ENCODE peak calls at places on chromosomes 4 and X, in four cellular contexts. N is fibroblast of lung, E is PC-3, S is mammary epithelial cell. Z is an unnamed sample.

GRCh38 chr4:53548662-53549061 is 42.6 kb downstream of the LNX1 start:
- DNase-seq in N (no peak), E (no peak), S (no peak), Z (no peak)

GRCh38 chr4:52659722-52660261 is 691 bp upstream of the USP46 start:
- DNase-seq in N (peak), E (peak), S (peak), Z (peak)

GRCh38 chr4:98659741-98660507 is 1.5 kb upstream of the TSPAN5 start:
- DNase-seq in N (peak), E (peak), S (peak), Z (peak)

GRCh38 chrX:37834937-37835336 is 12.4 kb downstream of the DYNLT3 start:
- DNase-seq in N (no peak), E (peak), S (no peak), Z (no peak)

GRCh38 chr4:54228064-54228527 is 997 bp upstream of the PDGFRA start:
- DNase-seq in N (peak), E (peak), S (peak), Z (peak)

GRCh38 chr4:85717366-85717765 is 242.4 kb downstream of the ARHGAP24 start:
- DNase-seq in N (no peak), E (no peak), S (no peak), Z (no peak)

GRCh38 chr4:6052679-6053078 is 34.4 kb upstream of the C4orf50 start:
- DNase-seq in N (no peak), E (peak), S (no peak), Z (no peak)

GRCh38 chr4:162274354-162274753 is 110.6 kb upstream of the FSTL5 start:
- DNase-seq in N (peak), E (peak), S (peak), Z (peak)

GRCh38 chr4:168667397-168667796 is 170.5 kb downstream of the PALLD start:
- DNase-seq in N (no peak), E (no peak), S (no peak), Z (no peak)

GRCh38 chrX:40298569-40298968 is 200.8 kb upstream of the BCOR start:
- DNase-seq in N (no peak), E (no peak), S (no peak), Z (no peak)

GRCh38 chr4:123380728-123381716 is 15.6 kb upstream of the SPRY1 start:
- DNase-seq in N (no peak), E (no peak), S (no peak), Z (no peak)

GRCh38 chr4:128287159-128287870 is at the start of gene PGRMC2:
- DNase-seq in N (peak), E (peak), S (no peak), Z (no peak)

GRCh38 chrX:48761674-48762471 is at the start of gene GLOD5:
- DNase-seq in N (peak), E (peak), S (peak), Z (peak)

GRCh38 chr4:144820115-144820514 is 174.2 kb downstream of the HHIP start:
- DNase-seq in N (peak), E (no peak), S (peak), Z (peak)

GRCh38 chr4:61202638-61203495 is 2.7 kb downstream of the ADGRL3 start:
- DNase-seq in N (peak), E (peak), S (peak), Z (peak)

GRCh38 chr4:109729563-109730293 is at the start of gene PLA2G12A:
- DNase-seq in N (peak), E (peak), S (peak), Z (peak)

GRCh38 chrX:135910251-135910650 is 16.7 kb downstream of the SAGE1 start:
- DNase-seq in N (no peak), E (no peak), S (no peak), Z (no peak)

GRCh38 chrX:45445745-45446412 is 245.2 kb upstream of the DIPK2B start:
- DNase-seq in N (peak), E (peak), S (peak), Z (no peak)

GRCh38 chr4:184420881-184421416 is 53.4 kb downstream of the IRF2 start:
- DNase-seq in N (no peak), E (no peak), S (no peak), Z (no peak)

GRCh38 chr4:124754671-124755070 is 42.1 kb upstream of the ANKRD50 start:
- DNase-seq in N (no peak), E (peak), S (no peak), Z (no peak)

GRCh38 chr4:6641164-6641970 is 882 bp downstream of the MRFAP1 start:
- DNase-seq in N (peak), E (peak), S (peak), Z (no peak)

GRCh38 chrX:38151426-38151825 is 69.2 kb downstream of the SRPX start:
- DNase-seq in N (peak), E (no peak), S (no peak), Z (no peak)

GRCh38 chr4:4673070-4673469 is 131.2 kb upstream of the STX18 start:
- DNase-seq in N (peak), E (peak), S (no peak), Z (peak)

GRCh38 chr4:183348706-183349659 is 26.8 kb upstream of the CLDN24 start:
- DNase-seq in N (peak), E (peak), S (peak), Z (no peak)

GRCh38 chr4:65791111-65791806 is 121.0 kb upstream of the EPHA5 start:
- DNase-seq in N (peak), E (peak), S (no peak), Z (no peak)

GRCh38 chrX:119194631-119195030 is 41.5 kb upstream of the PGRMC1 start:
- DNase-seq in N (peak), E (peak), S (no peak), Z (no peak)

GRCh38 chr4:185841451-185841850 is 29.5 kb upstream of the SORBS2 start:
- DNase-seq in N (no peak), E (no peak), S (no peak), Z (no peak)

GRCh38 chrX:121008920-121009319 is 23.4 kb upstream of the CT47A1 start:
- DNase-seq in N (no peak), E (no peak), S (peak), Z (no peak)

GRCh38 chr4:73894021-73894420 is 24.8 kb downstream of the CXCL1 start:
- DNase-seq in N (no peak), E (no peak), S (no peak), Z (no peak)

GRCh38 chrX:49987651-49988050 is 65.3 kb downstream of the CLCN5 start:
- DNase-seq in N (no peak), E (no peak), S (no peak), Z (no peak)

GRCh38 chr4:39319678-39320077 is 46.5 kb downstream of the RFC1 start:
- DNase-seq in N (peak), E (peak), S (peak), Z (peak)

GRCh38 chr4:40698733-40699132 is 51.0 kb upstream of the NSUN7 start:
- DNase-seq in N (no peak), E (no peak), S (no peak), Z (peak)

GRCh38 chr4:173288296-173288695 is 45.9 kb downstream of the HMGB2 start:
- DNase-seq in N (peak), E (peak), S (peak), Z (peak)

GRCh38 chr4:55080174-55080865 is 45.1 kb downstream of the KDR start:
- DNase-seq in N (peak), E (no peak), S (no peak), Z (no peak)

GRCh38 chr4:82044141-82044993 is 329.4 kb downstream of the HNRNPD start:
- DNase-seq in N (peak), E (peak), S (peak), Z (peak)

GRCh38 chrX:124216396-124217124 is 115.9 kb upstream of the TEX13D start:
- DNase-seq in N (no peak), E (no peak), S (no peak), Z (no peak)
- H3K9ac ChIP-seq in N (no peak), E (peak), S (no peak), Z (no peak)

GRCh38 chrX:134546187-134546586 is 86.2 kb downstream of the HPRT1 start:
- DNase-seq in N (no peak), E (no peak), S (no peak), Z (no peak)

GRCh38 chrX:134548844-134549205 is 88.9 kb downstream of the HPRT1 start:
- DNase-seq in N (no peak), E (no peak), S (no peak), Z (no peak)

GRCh38 chrX:134545524-134545923 is 85.6 kb downstream of the HPRT1 start:
- DNase-seq in N (no peak), E (no peak), S (no peak), Z (no peak)

GRCh38 chrX:134547047-134547679 is 87.2 kb downstream of the HPRT1 start:
- DNase-seq in N (no peak), E (no peak), S (no peak), Z (no peak)

GRCh38 chrX:134548257-134548732 is 88.3 kb downstream of the HPRT1 start:
- DNase-seq in N (no peak), E (peak), S (no peak), Z (no peak)
- H3K9ac ChIP-seq in N (peak), E (peak), S (peak), Z (no peak)

GRCh38 chrX:31506360-31506759 is 434.5 kb upstream of the FTHL17 start:
- DNase-seq in N (no peak), E (no peak), S (no peak), Z (no peak)

DNA sequence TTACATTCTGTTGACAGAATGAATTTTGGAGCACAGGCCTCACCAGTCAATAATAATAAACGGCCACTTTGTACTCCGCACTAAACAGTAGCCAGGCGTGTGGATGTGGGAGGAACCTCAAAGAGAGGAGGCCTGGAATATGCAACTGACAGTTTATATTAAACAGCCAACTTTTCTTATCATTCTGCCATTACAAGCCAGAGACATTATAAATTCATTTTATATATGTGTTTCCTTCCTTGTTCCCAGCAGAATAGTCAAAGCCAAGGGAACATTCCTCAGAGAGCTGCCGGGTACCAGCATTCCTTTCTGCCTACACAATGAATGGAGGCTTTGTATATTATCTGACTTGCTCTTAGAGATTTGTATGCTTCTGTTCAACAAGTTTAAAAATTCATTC is 436.5 kb upstream of the FTHL17 start:
- DNase-seq in N (peak), E (no peak), S (peak), Z (peak)
- H3K9ac ChIP-seq in N (no peak), E (no peak), S (no peak), Z (no peak)

DNA sequence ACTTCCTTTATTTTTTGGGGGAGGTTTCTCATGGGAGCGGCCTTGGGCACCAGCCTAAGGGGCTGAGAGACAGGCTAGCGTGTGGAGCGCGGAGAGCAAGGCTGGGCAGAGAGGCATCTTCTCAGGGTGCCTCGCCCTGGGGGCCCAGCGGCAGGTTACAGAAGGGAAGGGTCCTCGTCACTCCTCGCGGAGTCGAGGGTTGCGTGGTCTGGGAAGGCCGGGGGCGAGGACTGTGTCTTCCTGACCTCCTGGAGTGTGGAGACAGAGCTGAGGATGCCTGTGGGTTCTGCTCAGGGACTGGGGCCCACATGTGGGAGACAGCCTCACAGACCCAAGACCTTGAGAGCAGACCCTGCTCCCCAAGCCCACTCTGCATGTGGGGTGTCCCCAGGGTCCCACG is 79.6 kb upstream of the LRPAP1 start:
- DNase-seq in N (no peak), E (no peak), S (no peak), Z (no peak)
- H3K9ac ChIP-seq in N (no peak), E (no peak), S (no peak), Z (no peak)

GRCh38 chrX:74293343-74293946 is 10.5 kb upstream of the ZCCHC13 start:
- DNase-seq in N (peak), E (peak), S (peak), Z (peak)
- H3K9ac ChIP-seq in N (peak), E (peak), S (peak), Z (peak)

GRCh38 chrX:124426824-124427223 is 80.5 kb downstream of the SH2D1A start:
- DNase-seq in N (no peak), E (no peak), S (no peak), Z (no peak)

GRCh38 chrX:124426273-124426672 is 79.9 kb downstream of the SH2D1A start:
- DNase-seq in N (no peak), E (no peak), S (no peak), Z (no peak)

DNA sequence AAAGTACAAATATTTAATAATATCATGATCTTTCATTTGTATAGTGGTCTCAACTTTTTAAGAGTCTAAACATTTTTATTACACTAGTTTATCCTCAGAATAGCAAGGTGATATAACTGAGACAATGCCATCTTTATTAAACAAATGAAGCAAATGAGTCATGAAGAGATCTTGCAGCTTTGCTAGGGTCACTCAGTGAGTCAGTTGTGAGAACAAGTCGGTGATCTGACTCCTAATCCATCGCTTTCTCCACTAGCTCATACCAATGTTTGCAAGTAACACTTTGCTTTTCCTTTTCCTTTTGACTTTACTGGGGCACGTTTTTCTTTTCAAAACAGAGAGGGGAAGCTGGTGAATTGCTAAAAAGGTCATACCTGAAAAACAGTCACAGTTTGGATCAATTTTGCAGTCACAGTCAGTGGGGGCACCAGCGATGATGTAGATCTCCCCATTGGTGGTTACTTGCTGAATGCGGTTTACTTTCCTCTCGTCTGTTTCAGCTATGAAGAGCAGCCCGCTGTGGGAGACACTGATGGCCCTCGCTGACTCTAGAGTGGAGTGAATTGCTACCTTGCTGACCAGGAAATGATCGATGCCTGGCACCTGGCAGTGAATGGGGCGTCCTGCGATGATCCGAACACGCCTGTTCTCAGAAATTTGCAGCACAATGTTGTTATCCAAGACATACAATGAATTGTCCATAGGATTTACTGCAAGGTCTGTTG is 75.7 kb downstream of the SH2D1A start:
- DNase-seq in N (no peak), E (peak), S (peak), Z (no peak)
- H3K9ac ChIP-seq in N (no peak), E (no peak), S (no peak), Z (no peak)

Z was measured in trophoblast cell.